ENCODE peak calls at places on chromosomes 6 and 20, in eight cellular contexts. One of them, this sample, is unnamed.

GRCh38 chr6:137214931-137215330 is 4.3 kb downstream of the IFNGR1 start:
- DNase-seq in fibroblast of lung: no peak
- DNase-seq in A673: no peak
- DNase-seq in body of pancreas: no peak
- DNase-seq in IMR-90: no peak
- DNase-seq in mammary epithelial cell: peak
- DNase-seq in adrenal gland: no peak
- DNase-seq in upper lobe of left lung: no peak
- DNase-seq in this sample: no peak

GRCh38 chr6:169803291-169803811 is 51.9 kb downstream of the ERMARD start:
- DNase-seq in A673: no peak
- DNase-seq in body of pancreas: no peak
- DNase-seq in fibroblast of lung: no peak
- DNase-seq in mammary epithelial cell: no peak
- DNase-seq in upper lobe of left lung: no peak
- DNase-seq in IMR-90: no peak
- DNase-seq in adrenal gland: no peak
- DNase-seq in this sample: no peak

GRCh38 chr20:25288291-25289181 is 40.7 kb downstream of the PYGB start:
- DNase-seq in adrenal gland: no peak
- DNase-seq in body of pancreas: peak
- DNase-seq in fibroblast of lung: no peak
- DNase-seq in IMR-90: no peak
- DNase-seq in mammary epithelial cell: no peak
- DNase-seq in A673: no peak
- DNase-seq in upper lobe of left lung: peak
- DNase-seq in this sample: no peak

GRCh38 chr6:162100091-162100490 is 627.5 kb downstream of the PRKN start:
- DNase-seq in body of pancreas: no peak
- DNase-seq in IMR-90: no peak
- DNase-seq in A673: no peak
- DNase-seq in mammary epithelial cell: no peak
- DNase-seq in fibroblast of lung: peak
- DNase-seq in upper lobe of left lung: no peak
- DNase-seq in adrenal gland: no peak
- DNase-seq in this sample: peak

GRCh38 chr6:110255356-110255755 is 75.1 kb downstream of the CDC40 start:
- DNase-seq in fibroblast of lung: peak
- DNase-seq in body of pancreas: peak
- DNase-seq in IMR-90: peak
- DNase-seq in upper lobe of left lung: no peak
- DNase-seq in adrenal gland: peak
- DNase-seq in mammary epithelial cell: peak
- DNase-seq in A673: peak
- DNase-seq in this sample: peak

GRCh38 chr6:79724816-79725215 is 93.7 kb downstream of the SH3BGRL2 start:
- DNase-seq in mammary epithelial cell: no peak
- DNase-seq in upper lobe of left lung: no peak
- DNase-seq in adrenal gland: no peak
- DNase-seq in body of pancreas: no peak
- DNase-seq in fibroblast of lung: no peak
- DNase-seq in A673: no peak
- DNase-seq in IMR-90: no peak
- DNase-seq in this sample: no peak

GRCh38 chr6:154806804-154807203 is 73.6 kb downstream of the SCAF8 start:
- DNase-seq in upper lobe of left lung: no peak
- DNase-seq in fibroblast of lung: peak
- DNase-seq in adrenal gland: no peak
- DNase-seq in A673: no peak
- DNase-seq in mammary epithelial cell: no peak
- DNase-seq in IMR-90: peak
- DNase-seq in body of pancreas: no peak
- DNase-seq in this sample: no peak

GRCh38 chr6:26390504-26390903 is 7.6 kb downstream of the BTN2A2 start:
- DNase-seq in fibroblast of lung: no peak
- DNase-seq in IMR-90: no peak
- DNase-seq in mammary epithelial cell: no peak
- DNase-seq in upper lobe of left lung: no peak
- DNase-seq in adrenal gland: no peak
- DNase-seq in body of pancreas: no peak
- DNase-seq in A673: no peak
- DNase-seq in this sample: no peak

GRCh38 chr6:136742125-136742524 is 50.2 kb downstream of the MAP3K5 start:
- DNase-seq in adrenal gland: no peak
- DNase-seq in fibroblast of lung: no peak
- DNase-seq in A673: no peak
- DNase-seq in IMR-90: no peak
- DNase-seq in body of pancreas: no peak
- DNase-seq in mammary epithelial cell: no peak
- DNase-seq in upper lobe of left lung: no peak
- DNase-seq in this sample: no peak

GRCh38 chr6:158050955-158051354 is 69.3 kb downstream of the SYNJ2 start:
- DNase-seq in upper lobe of left lung: no peak
- DNase-seq in A673: no peak
- DNase-seq in IMR-90: peak
- DNase-seq in fibroblast of lung: no peak
- DNase-seq in mammary epithelial cell: peak
- DNase-seq in adrenal gland: no peak
- DNase-seq in body of pancreas: no peak
- DNase-seq in this sample: no peak

GRCh38 chr6:21587925-21588811 is 5.4 kb upstream of the SOX4 start:
- DNase-seq in upper lobe of left lung: peak
- DNase-seq in IMR-90: peak
- DNase-seq in body of pancreas: peak
- DNase-seq in A673: peak
- DNase-seq in fibroblast of lung: peak
- DNase-seq in mammary epithelial cell: peak
- DNase-seq in adrenal gland: peak
- DNase-seq in this sample: peak

GRCh38 chr6:35385457-35386202 is 43.3 kb downstream of the PPARD start:
- DNase-seq in upper lobe of left lung: no peak
- DNase-seq in A673: no peak
- DNase-seq in mammary epithelial cell: no peak
- DNase-seq in adrenal gland: no peak
- DNase-seq in body of pancreas: no peak
- DNase-seq in IMR-90: no peak
- DNase-seq in fibroblast of lung: peak
- DNase-seq in this sample: no peak

GRCh38 chr6:143068001-143068400 is 7.3 kb downstream of the AIG1 start:
- DNase-seq in body of pancreas: no peak
- DNase-seq in A673: no peak
- DNase-seq in mammary epithelial cell: no peak
- DNase-seq in fibroblast of lung: peak
- DNase-seq in adrenal gland: no peak
- DNase-seq in IMR-90: no peak
- DNase-seq in upper lobe of left lung: no peak
- DNase-seq in this sample: no peak

GRCh38 chr6:143136647-143137046 is 76.0 kb downstream of the AIG1 start:
- DNase-seq in A673: no peak
- DNase-seq in IMR-90: no peak
- DNase-seq in mammary epithelial cell: no peak
- DNase-seq in fibroblast of lung: no peak
- DNase-seq in upper lobe of left lung: no peak
- DNase-seq in adrenal gland: no peak
- DNase-seq in body of pancreas: no peak
- DNase-seq in this sample: no peak

GRCh38 chr20:8049321-8049720 is 29.8 kb upstream of the TMX4 start:
- DNase-seq in adrenal gland: no peak
- DNase-seq in body of pancreas: no peak
- DNase-seq in upper lobe of left lung: no peak
- DNase-seq in mammary epithelial cell: no peak
- DNase-seq in IMR-90: no peak
- DNase-seq in fibroblast of lung: no peak
- DNase-seq in A673: no peak
- DNase-seq in this sample: no peak

GRCh38 chr20:63177785-63178444 is 38.0 kb downstream of the YTHDF1 start:
- DNase-seq in upper lobe of left lung: no peak
- DNase-seq in fibroblast of lung: no peak
- DNase-seq in body of pancreas: no peak
- DNase-seq in mammary epithelial cell: no peak
- DNase-seq in IMR-90: no peak
- DNase-seq in adrenal gland: no peak
- DNase-seq in A673: peak
- DNase-seq in this sample: no peak

GRCh38 chr6:88983532-88983931 is 20.1 kb upstream of the RNGTT start:
- DNase-seq in body of pancreas: peak
- DNase-seq in upper lobe of left lung: no peak
- DNase-seq in A673: peak
- DNase-seq in fibroblast of lung: peak
- DNase-seq in mammary epithelial cell: peak
- DNase-seq in IMR-90: peak
- DNase-seq in adrenal gland: peak
- DNase-seq in this sample: peak

GRCh38 chr6:63635165-63635562 is 438 bp upstream of the PHF3 start:
- DNase-seq in fibroblast of lung: no peak
- DNase-seq in upper lobe of left lung: no peak
- DNase-seq in IMR-90: no peak
- DNase-seq in body of pancreas: no peak
- DNase-seq in mammary epithelial cell: no peak
- DNase-seq in A673: no peak
- DNase-seq in adrenal gland: no peak
- DNase-seq in this sample: no peak

GRCh38 chr6:15626878-15627683 is 35.7 kb downstream of the DTNBP1 start:
- DNase-seq in adrenal gland: no peak
- DNase-seq in body of pancreas: no peak
- DNase-seq in IMR-90: no peak
- DNase-seq in fibroblast of lung: peak
- DNase-seq in mammary epithelial cell: no peak
- DNase-seq in A673: peak
- DNase-seq in upper lobe of left lung: no peak
- DNase-seq in this sample: no peak

GRCh38 chr20:12265662-12266061 is 348.0 kb downstream of the BTBD3 start:
- DNase-seq in A673: no peak
- DNase-seq in IMR-90: no peak
- DNase-seq in fibroblast of lung: no peak
- DNase-seq in upper lobe of left lung: no peak
- DNase-seq in mammary epithelial cell: no peak
- DNase-seq in body of pancreas: no peak
- DNase-seq in adrenal gland: no peak
- DNase-seq in this sample: no peak

GRCh38 chr20:57663681-57664451 is 43.6 kb upstream of the ZBP1 start:
- DNase-seq in adrenal gland: no peak
- DNase-seq in A673: no peak
- DNase-seq in fibroblast of lung: no peak
- DNase-seq in upper lobe of left lung: peak
- DNase-seq in IMR-90: no peak
- DNase-seq in mammary epithelial cell: no peak
- DNase-seq in body of pancreas: peak
- DNase-seq in this sample: no peak
- H3K27ac ChIP-seq in adrenal gland: no peak
- H3K27ac ChIP-seq in A673: no peak
- H3K27ac ChIP-seq in fibroblast of lung: no peak
- H3K27ac ChIP-seq in upper lobe of left lung: no peak
- H3K27ac ChIP-seq in IMR-90: no peak
- H3K27ac ChIP-seq in mammary epithelial cell: no peak
- H3K27ac ChIP-seq in body of pancreas: no peak
- H3K27ac ChIP-seq in this sample: no peak

GRCh38 chr20:45912344-45912682 is 358 bp upstream of the PLTP start:
- DNase-seq in mammary epithelial cell: no peak
- DNase-seq in fibroblast of lung: no peak
- DNase-seq in body of pancreas: no peak
- DNase-seq in IMR-90: no peak
- DNase-seq in A673: no peak
- DNase-seq in adrenal gland: no peak
- DNase-seq in upper lobe of left lung: no peak
- DNase-seq in this sample: no peak
- H3K27ac ChIP-seq in mammary epithelial cell: no peak
- H3K27ac ChIP-seq in fibroblast of lung: no peak
- H3K27ac ChIP-seq in body of pancreas: peak
- H3K27ac ChIP-seq in IMR-90: peak
- H3K27ac ChIP-seq in A673: no peak
- H3K27ac ChIP-seq in adrenal gland: peak
- H3K27ac ChIP-seq in upper lobe of left lung: peak
- H3K27ac ChIP-seq in this sample: no peak

DNA sequence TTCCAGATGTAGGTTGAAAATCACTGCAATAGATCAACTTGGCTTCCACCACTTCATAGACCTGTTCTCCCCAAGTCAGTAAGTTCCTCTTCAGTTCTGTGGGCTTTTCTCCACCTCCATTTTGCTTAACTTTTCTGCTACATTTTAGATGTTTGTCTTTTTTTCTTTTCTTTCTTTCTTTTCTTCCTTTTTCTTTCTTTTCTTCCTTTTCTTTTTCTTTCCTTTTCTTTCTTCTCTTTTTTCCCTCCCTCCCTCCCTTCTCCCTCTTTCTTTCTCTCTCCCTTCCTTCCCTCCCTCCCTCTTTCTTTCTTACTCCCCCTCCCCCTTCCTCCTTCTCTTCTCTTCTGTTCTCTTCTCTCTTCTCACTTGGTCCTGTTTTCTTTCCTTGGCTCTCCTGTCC is 6.9 kb upstream of the FAM8A1 start:
- DNase-seq in fibroblast of lung: no peak
- DNase-seq in body of pancreas: no peak
- DNase-seq in upper lobe of left lung: no peak
- DNase-seq in A673: no peak
- DNase-seq in mammary epithelial cell: no peak
- DNase-seq in IMR-90: no peak
- DNase-seq in adrenal gland: no peak
- DNase-seq in this sample: no peak
- H3K27ac ChIP-seq in fibroblast of lung: no peak
- H3K27ac ChIP-seq in body of pancreas: no peak
- H3K27ac ChIP-seq in upper lobe of left lung: no peak
- H3K27ac ChIP-seq in A673: no peak
- H3K27ac ChIP-seq in mammary epithelial cell: no peak
- H3K27ac ChIP-seq in IMR-90: no peak
- H3K27ac ChIP-seq in adrenal gland: no peak
- H3K27ac ChIP-seq in this sample: no peak

GRCh38 chr20:54027704-54028103 is 42.7 kb downstream of the BCAS1 start:
- DNase-seq in fibroblast of lung: no peak
- DNase-seq in body of pancreas: no peak
- DNase-seq in upper lobe of left lung: no peak
- DNase-seq in adrenal gland: no peak
- DNase-seq in IMR-90: no peak
- DNase-seq in mammary epithelial cell: no peak
- DNase-seq in A673: no peak
- DNase-seq in this sample: no peak
- H3K27ac ChIP-seq in fibroblast of lung: no peak
- H3K27ac ChIP-seq in body of pancreas: no peak
- H3K27ac ChIP-seq in upper lobe of left lung: no peak
- H3K27ac ChIP-seq in adrenal gland: no peak
- H3K27ac ChIP-seq in IMR-90: no peak
- H3K27ac ChIP-seq in mammary epithelial cell: no peak
- H3K27ac ChIP-seq in A673: no peak
- H3K27ac ChIP-seq in this sample: no peak

DNA sequence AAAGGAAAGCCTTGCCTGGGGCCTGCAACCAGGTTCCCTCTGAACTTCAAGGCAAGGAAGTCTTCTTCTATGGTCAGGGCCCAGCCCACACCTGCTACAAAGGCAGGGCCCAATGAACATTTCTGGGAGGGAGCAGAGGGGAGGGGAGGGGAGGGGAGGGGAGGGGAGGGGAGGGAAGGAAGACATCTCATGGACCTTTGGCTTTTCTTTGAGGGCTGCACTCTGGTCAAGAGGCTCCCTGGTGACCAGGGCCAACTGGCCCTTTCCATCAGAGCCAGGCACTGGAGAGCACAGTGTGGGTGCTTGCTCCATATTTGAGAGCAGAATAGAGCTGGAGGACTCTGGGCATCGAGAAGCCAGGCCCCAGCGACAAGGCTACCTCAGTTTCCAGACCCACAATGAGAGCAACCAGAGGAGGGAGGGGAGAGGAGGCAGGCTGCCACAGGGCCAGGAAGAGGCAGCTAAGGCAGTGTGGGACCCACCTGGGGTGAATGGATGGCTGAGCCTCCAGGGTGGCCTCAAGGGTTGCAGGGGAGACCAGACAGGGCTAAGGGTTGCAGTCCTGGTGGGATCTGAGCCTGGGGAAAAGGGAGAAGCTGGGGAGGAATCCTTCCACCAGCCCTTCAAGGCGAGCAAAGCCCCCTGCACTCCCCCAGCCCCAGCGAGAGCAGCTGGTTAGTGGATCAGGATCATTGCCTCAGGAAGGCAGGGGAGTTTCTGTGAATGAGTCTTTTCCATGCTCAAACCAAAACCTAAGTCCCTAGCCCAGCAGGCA is 84.8 kb downstream of the MRPL14 start:
- DNase-seq in adrenal gland: peak
- DNase-seq in upper lobe of left lung: no peak
- DNase-seq in fibroblast of lung: no peak
- DNase-seq in body of pancreas: no peak
- DNase-seq in A673: no peak
- DNase-seq in IMR-90: no peak
- DNase-seq in mammary epithelial cell: no peak
- DNase-seq in this sample: no peak
- H3K27ac ChIP-seq in adrenal gland: peak
- H3K27ac ChIP-seq in upper lobe of left lung: no peak
- H3K27ac ChIP-seq in fibroblast of lung: peak
- H3K27ac ChIP-seq in body of pancreas: no peak
- H3K27ac ChIP-seq in A673: peak
- H3K27ac ChIP-seq in IMR-90: peak
- H3K27ac ChIP-seq in mammary epithelial cell: peak
- H3K27ac ChIP-seq in this sample: peak